ENCODE peak calls at places on chromosome 3, in ten cellular contexts. G is A549, J is right lobe of liver, B is breast epithelium, P is sigmoid colon, K is neural progenitor cell, D is foreskin fibroblast, C is tibial artery, E is SK-N-SH, N is endothelial cell. W is an unnamed sample.

GRCh38 chr3:56076746-56077145 is 391.5 kb downstream of the ERC2 start:
- DNase-seq in K (no peak), E (no peak), D (no peak), P (no peak), B (no peak), J (no peak), G (no peak), N (no peak), C (no peak), W (no peak)

GRCh38 chr3:45498532-45498931 is 96.0 kb upstream of the LIMD1 start:
- DNase-seq in B (no peak), C (no peak), D (no peak), J (no peak), N (no peak), E (no peak), G (no peak), P (no peak), K (no peak), W (no peak)

GRCh38 chr3:43366466-43366865 is 80.1 kb downstream of the SNRK start:
- DNase-seq in J (no peak), B (no peak), K (no peak), C (no peak), N (no peak), P (no peak), E (no peak), D (no peak), G (no peak), W (no peak)

GRCh38 chr3:61562042-61562809 is 855 bp downstream of the PTPRG start:
- DNase-seq in P (peak), J (peak), E (peak), C (peak), D (no peak), G (peak), N (peak), B (no peak), K (peak), W (peak)

GRCh38 chr3:58004972-58005371 is 3.2 kb upstream of the FLNB start:
- DNase-seq in D (peak), J (no peak), B (no peak), C (no peak), G (no peak), P (no peak), E (no peak), K (no peak), N (no peak), W (no peak)

GRCh38 chr3:124937049-124937448 is 2.5 kb upstream of the MUC13 start:
- DNase-seq in C (no peak), N (no peak), D (no peak), B (no peak), G (no peak), K (no peak), J (no peak), P (no peak), E (no peak), W (no peak)

GRCh38 chr3:155495387-155495786 is 201.9 kb upstream of the STRIT1 start:
- DNase-seq in D (peak), C (no peak), B (no peak), G (no peak), K (no peak), E (no peak), J (no peak), P (no peak), N (no peak), W (no peak)

GRCh38 chr3:13193320-13194284 is 120.4 kb upstream of the IQSEC1 start:
- DNase-seq in B (peak), K (peak), C (no peak), N (no peak), D (no peak), E (no peak), G (no peak), P (peak), J (no peak), W (no peak)

GRCh38 chr3:135271562-135272290 is 476.7 kb downstream of the EPHB1 start:
- DNase-seq in E (no peak), N (no peak), C (no peak), P (no peak), J (no peak), K (no peak), B (no peak), D (no peak), G (no peak), W (no peak)

GRCh38 chr3:134836921-134837320 is 41.9 kb downstream of the EPHB1 start:
- DNase-seq in C (no peak), K (no peak), G (no peak), J (no peak), N (no peak), E (no peak), D (no peak), B (no peak), P (no peak), W (no peak)

GRCh38 chr3:115800489-115801080 is 177.3 kb downstream of the GAP43 start:
- DNase-seq in D (peak), B (no peak), C (no peak), N (no peak), G (peak), K (no peak), J (no peak), E (no peak), P (no peak), W (no peak)

GRCh38 chr3:64691051-64691450 is 3.3 kb upstream of the ADAMTS9 start:
- DNase-seq in C (no peak), J (no peak), K (no peak), B (no peak), E (no peak), D (no peak), N (no peak), P (no peak), G (no peak), W (no peak)

GRCh38 chr3:40337136-40338108 is 27.9 kb downstream of the EIF1B start:
- DNase-seq in N (no peak), P (no peak), G (no peak), J (no peak), B (no peak), K (no peak), D (no peak), C (no peak), E (no peak), W (peak)

GRCh38 chr3:100710355-100711198 is 1.3 kb downstream of the TFG start:
- DNase-seq in G (peak), D (peak), E (peak), J (peak), P (no peak), B (no peak), C (peak), K (peak), N (peak), W (peak)

GRCh38 chr3:36681867-36682266 is 82.5 kb downstream of the DCLK3 start:
- DNase-seq in B (no peak), K (no peak), J (no peak), E (no peak), N (no peak), D (no peak), G (no peak), C (no peak), P (no peak), W (no peak)

GRCh38 chr3:36678216-36679013 is 85.9 kb downstream of the DCLK3 start:
- DNase-seq in G (no peak), B (no peak), P (no peak), D (peak), J (no peak), N (no peak), E (no peak), C (no peak), K (no peak), W (no peak)

GRCh38 chr3:36674816-36675215 is 89.5 kb downstream of the DCLK3 start:
- DNase-seq in G (no peak), C (no peak), J (no peak), D (no peak), B (no peak), N (no peak), E (no peak), P (no peak), K (no peak), W (no peak)

GRCh38 chr3:36679384-36680200 is 84.8 kb downstream of the DCLK3 start:
- DNase-seq in C (no peak), N (no peak), P (no peak), K (no peak), D (peak), B (no peak), E (no peak), G (peak), J (no peak), W (no peak)

DNA sequence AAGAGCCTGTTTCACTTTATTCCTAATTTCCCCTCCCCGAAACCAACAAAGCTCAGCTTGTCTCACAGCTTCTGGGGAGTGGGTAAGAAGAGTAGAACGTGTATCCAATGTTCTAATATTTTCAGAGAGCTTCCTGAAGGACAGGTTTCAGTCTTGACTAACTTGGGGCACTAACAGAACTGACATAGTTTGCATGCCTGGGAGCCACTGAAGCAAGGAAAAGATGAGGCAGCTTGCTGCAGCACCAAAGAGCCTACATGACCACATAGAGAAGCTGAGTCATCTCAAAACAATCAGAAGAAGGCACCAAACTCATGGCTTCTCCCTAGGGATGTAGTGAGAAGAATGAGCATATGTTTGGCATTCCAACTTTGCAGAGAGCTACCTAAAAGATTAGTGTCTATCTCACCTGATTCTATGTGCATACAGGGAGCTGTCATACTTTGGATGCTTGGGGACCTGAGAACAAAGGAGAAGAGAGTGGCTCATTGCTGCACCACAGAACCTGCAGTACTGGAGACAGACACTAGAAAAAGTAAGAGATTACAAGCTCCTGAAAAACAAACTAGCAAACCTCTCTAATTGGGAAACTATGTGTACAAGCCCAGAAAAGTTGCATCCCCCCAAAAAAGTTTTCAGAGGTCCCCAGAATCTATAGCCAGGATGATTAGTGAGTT is 86.9 kb downstream of the DCLK3 start:
- DNase-seq in P (no peak), N (no peak), D (peak), K (peak), G (peak), C (no peak), E (no peak), J (no peak), B (no peak), W (no peak)
- TF ChIP-seq CTCF in P (no peak), N (no peak), D (no peak), K (no peak), G (no peak), C (no peak), E (no peak), J (no peak), B (no peak), W (no peak)

DNA sequence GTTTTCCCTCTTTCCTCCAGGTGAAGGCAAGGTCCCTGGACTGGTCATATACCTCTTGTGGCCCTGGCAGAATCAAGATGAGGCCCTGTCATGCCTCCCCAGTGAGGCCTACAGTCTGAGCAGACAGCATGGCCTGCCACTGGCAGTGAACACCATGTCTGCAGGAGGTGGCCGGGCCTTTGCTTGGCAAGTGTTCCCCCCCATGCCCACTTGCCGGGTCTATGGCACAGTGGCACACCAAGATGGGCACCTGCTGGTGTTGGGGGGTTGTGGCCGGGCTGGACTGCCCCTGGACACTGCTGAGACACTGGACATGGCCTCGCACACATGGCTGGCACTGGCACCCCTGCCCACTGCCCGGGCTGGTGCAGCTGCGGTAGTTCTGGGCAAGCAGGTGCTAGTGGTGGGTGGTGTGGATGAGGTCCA is 1.2 kb downstream of the KLHDC8B start:
- DNase-seq in G (no peak), K (no peak), D (no peak), B (no peak), C (no peak), N (no peak), J (no peak), P (no peak), E (no peak), W (no peak)
- TF ChIP-seq CTCF in G (no peak), K (no peak), D (no peak), B (no peak), C (no peak), N (no peak), J (no peak), P (no peak), E (no peak), W (no peak)

DNA sequence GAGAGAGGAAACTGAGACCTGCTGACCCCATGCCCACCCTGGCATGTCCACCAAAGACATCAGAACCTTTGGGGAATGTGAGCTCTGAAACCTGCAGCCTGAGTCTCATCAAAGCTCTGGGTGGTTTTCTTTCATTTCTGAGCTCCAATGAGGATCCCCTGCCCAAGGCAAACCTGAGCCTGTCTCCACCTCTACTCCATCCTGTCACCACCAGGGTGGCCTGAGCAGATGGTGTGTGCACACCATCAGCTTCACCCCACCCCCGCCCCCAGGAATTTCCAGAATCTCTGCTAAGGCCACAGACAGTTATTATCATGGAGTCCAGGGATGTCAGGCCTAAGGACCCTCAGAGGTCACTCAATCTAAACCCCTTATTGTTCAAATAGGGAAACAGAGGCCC is 1.3 kb downstream of the XIRP1 start:
- DNase-seq in D (no peak), P (no peak), G (no peak), J (no peak), B (no peak), E (no peak), N (no peak), C (no peak), K (peak), W (no peak)
- TF ChIP-seq CTCF in D (no peak), P (no peak), G (no peak), J (no peak), B (no peak), E (no peak), N (no peak), C (no peak), K (no peak), W (no peak)

DNA sequence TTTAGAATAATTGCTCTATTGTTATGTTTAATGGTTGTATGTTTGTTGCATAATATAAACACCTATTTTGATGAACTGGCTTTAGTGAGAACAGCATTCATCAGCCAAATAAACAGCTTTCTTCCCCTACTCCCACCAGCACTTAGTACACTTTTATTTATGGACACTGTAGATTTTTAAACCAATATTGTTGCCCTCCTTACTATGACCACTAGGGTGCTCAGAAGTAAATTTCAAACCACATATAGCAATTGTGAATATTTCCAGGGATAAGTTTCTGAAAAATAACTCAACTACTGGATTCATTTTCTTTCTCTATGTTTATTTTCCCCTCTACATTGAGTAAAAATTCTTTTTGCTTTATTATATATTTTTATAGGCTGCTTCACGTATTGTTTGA is 84.7 kb upstream of the PTX3 start:
- DNase-seq in B (no peak), G (no peak), E (no peak), C (no peak), D (no peak), P (no peak), K (no peak), J (no peak), N (no peak), W (no peak)
- TF ChIP-seq CTCF in B (no peak), G (no peak), E (peak), C (no peak), D (peak), P (no peak), K (peak), J (no peak), N (peak), W (no peak)

DNA sequence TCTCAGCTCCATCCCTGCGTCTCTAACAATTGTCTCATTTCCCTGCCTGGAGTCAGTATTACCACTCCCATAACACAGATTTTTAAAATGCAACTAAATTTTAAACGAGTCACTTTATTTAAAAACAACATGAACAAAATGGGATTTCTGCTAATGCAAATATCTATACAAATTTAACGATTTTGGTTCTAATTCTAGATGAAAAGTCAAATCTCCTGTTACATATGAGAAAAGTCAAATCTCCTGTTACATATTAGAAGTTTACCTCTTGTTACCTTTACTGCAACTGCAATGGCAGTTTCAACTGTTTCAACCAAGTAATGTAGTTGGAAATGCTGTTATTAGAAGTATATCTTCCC is 578 bp upstream of the RPL39L start:
- DNase-seq in K (no peak), B (no peak), C (no peak), D (no peak), N (no peak), P (no peak), E (no peak), J (no peak), G (no peak), W (no peak)
- TF ChIP-seq CTCF in K (no peak), B (no peak), C (no peak), D (no peak), N (peak), P (peak), E (no peak), J (no peak), G (no peak), W (no peak)

GRCh38 chr3:152109038-152109437 is 159.7 kb upstream of the MBNL1 start:
- DNase-seq in J (no peak), B (no peak), E (no peak), N (no peak), D (no peak), C (no peak), P (no peak), G (no peak), K (no peak), W (no peak)

GRCh38 chr3:152113992-152114651 is 154.6 kb upstream of the MBNL1 start:
- DNase-seq in N (no peak), E (no peak), G (no peak), C (no peak), K (no peak), D (no peak), P (no peak), J (no peak), B (no peak), W (no peak)

GRCh38 chr3:152113413-152113812 is 155.3 kb upstream of the MBNL1 start:
- DNase-seq in N (no peak), P (no peak), J (no peak), K (no peak), B (no peak), G (no peak), D (no peak), E (no peak), C (no peak), W (no peak)
- TF ChIP-seq CTCF in N (no peak), P (no peak), J (no peak), K (no peak), B (no peak), G (no peak), D (no peak), E (no peak), C (no peak), W (no peak)

GRCh38 chr3:150351398-150351797 is 56.7 kb upstream of the TSC22D2 start:
- DNase-seq in P (no peak), K (no peak), C (no peak), J (no peak), G (no peak), B (no peak), N (no peak), E (no peak), D (no peak), W (no peak)

GRCh38 chr3:150352931-150353330 is 55.2 kb upstream of the TSC22D2 start:
- DNase-seq in D (no peak), B (no peak), C (no peak), K (no peak), N (no peak), E (no peak), P (no peak), J (no peak), G (no peak), W (no peak)

GRCh38 chr3:150348500-150348899 is 59.6 kb upstream of the TSC22D2 start:
- DNase-seq in N (no peak), K (no peak), J (no peak), P (peak), D (peak), B (no peak), G (peak), E (no peak), C (no peak), W (no peak)

GRCh38 chr3:150346956-150347863 is 60.9 kb upstream of the TSC22D2 start:
- DNase-seq in D (peak), B (no peak), G (no peak), K (no peak), N (no peak), P (no peak), C (no peak), J (no peak), E (no peak), W (no peak)

GRCh38 chr3:150349314-150350097 is 58.6 kb upstream of the TSC22D2 start:
- DNase-seq in N (no peak), B (no peak), C (peak), D (no peak), P (peak), K (peak), G (no peak), J (no peak), E (no peak), W (no peak)
- TF ChIP-seq CTCF in N (no peak), B (no peak), C (no peak), D (no peak), P (no peak), K (no peak), G (no peak), J (no peak), E (no peak), W (no peak)

GRCh38 chr3:168338176-168338575 is 242.5 kb upstream of the GOLIM4 start:
- DNase-seq in J (no peak), C (no peak), N (no peak), P (no peak), G (no peak), B (no peak), D (no peak), K (no peak), E (no peak), W (no peak)
- TF ChIP-seq CTCF in J (no peak), C (no peak), N (no peak), P (no peak), G (no peak), B (no peak), D (no peak), K (no peak), E (no peak), W (no peak)

W was measured in GM10248.